ENCODE peak calls at places on chromosome 5, in nine cellular contexts. E is coronary artery, I is lower lobe of right lung, W is WERI-Rb-1, Z is HepG2, F is astrocyte, X is adrenal gland, S is caudate nucleus, D is foreskin keratinocyte. T is an unnamed sample.

GRCh38 chr5:90484540-90484939 is 9.9 kb downstream of the POLR3G start:
- DNase-seq in E (no peak), I (no peak), W (no peak), Z (no peak), F (no peak), X (no peak), S (no peak), D (no peak), T (no peak)

GRCh38 chr5:57317341-57317740 is 143.5 kb downstream of the GPBP1 start:
- DNase-seq in E (no peak), I (no peak), W (no peak), Z (no peak), F (peak), X (no peak), S (no peak), D (no peak), T (no peak)

GRCh38 chr5:67152400-67152799 is 44.2 kb downstream of the CD180 start:
- DNase-seq in E (no peak), I (no peak), W (no peak), Z (no peak), F (no peak), X (no peak), S (no peak), D (no peak), T (no peak)

GRCh38 chr5:127011151-127011550 is 19.2 kb downstream of the MARCHF3 start:
- DNase-seq in E (no peak), I (no peak), W (no peak), Z (no peak), F (peak), X (peak), S (no peak), D (peak), T (no peak)

GRCh38 chr5:180670586-180671359 is 21.4 kb upstream of the FLT4 start:
- DNase-seq in E (no peak), I (no peak), W (peak), Z (peak), F (peak), X (peak), S (peak), D (peak), T (peak)

GRCh38 chr5:101260857-101261256 is 357.8 kb upstream of the ST8SIA4 start:
- DNase-seq in E (no peak), I (no peak), W (no peak), Z (no peak), F (no peak), X (no peak), S (no peak), D (no peak), T (no peak)

GRCh38 chr5:167716376-167716775 is 575.1 kb upstream of the WWC1 start:
- DNase-seq in E (no peak), I (no peak), W (no peak), Z (no peak), F (peak), X (no peak), S (no peak), D (no peak), T (no peak)

GRCh38 chr5:159183247-159183646 is 26.1 kb downstream of the RNF145 start:
- DNase-seq in E (no peak), I (no peak), W (no peak), Z (no peak), F (no peak), X (no peak), S (no peak), D (no peak), T (no peak)

GRCh38 chr5:78594946-78595921 is 53.3 kb downstream of the LHFPL2 start:
- DNase-seq in E (no peak), I (no peak), W (no peak), Z (peak), F (peak), X (peak), S (no peak), D (peak), T (no peak)

GRCh38 chr5:160133071-160133917 is 14.0 kb upstream of the PWWP2A start:
- DNase-seq in E (peak), I (peak), W (no peak), Z (no peak), F (peak), X (peak), S (peak), D (no peak), T (no peak)

GRCh38 chr5:24226492-24226891 is 418.3 kb downstream of the CDH10 start:
- DNase-seq in E (no peak), I (no peak), W (no peak), Z (no peak), F (peak), X (no peak), S (no peak), D (no peak), T (no peak)

GRCh38 chr5:137487600-137487999 is 11.5 kb downstream of the SPOCK1 start:
- DNase-seq in E (no peak), I (no peak), W (no peak), Z (no peak), F (peak), X (no peak), S (no peak), D (no peak), T (no peak)

GRCh38 chr5:120599576-120599975 is 135.5 kb downstream of the PRR16 start:
- DNase-seq in E (no peak), I (no peak), W (no peak), Z (no peak), F (peak), X (peak), S (no peak), D (peak), T (no peak)

GRCh38 chr5:148290271-148291195 is 21.7 kb upstream of the SPINK7 start:
- DNase-seq in E (no peak), I (no peak), W (no peak), Z (peak), F (no peak), X (no peak), S (no peak), D (peak), T (peak)

GRCh38 chr5:53416144-53416730 is 64.2 kb upstream of the FST start:
- DNase-seq in E (no peak), I (no peak), W (no peak), Z (no peak), F (no peak), X (no peak), S (no peak), D (no peak), T (no peak)

GRCh38 chr5:61330341-61330878 is 1.6 kb upstream of the ZSWIM6 start:
- DNase-seq in E (peak), I (peak), W (peak), Z (peak), F (peak), X (peak), S (peak), D (peak), T (no peak)

GRCh38 chr5:15001512-15001911 is 129.9 kb upstream of the ANKH start:
- DNase-seq in E (no peak), I (no peak), W (no peak), Z (no peak), F (no peak), X (no peak), S (no peak), D (no peak), T (no peak)

GRCh38 chr5:15002183-15002582 is 130.6 kb upstream of the ANKH start:
- DNase-seq in E (no peak), I (no peak), W (no peak), Z (no peak), F (no peak), X (no peak), S (no peak), D (no peak), T (no peak)

GRCh38 chr5:15002791-15003190 is 131.2 kb upstream of the ANKH start:
- DNase-seq in E (no peak), I (no peak), W (no peak), Z (no peak), F (no peak), X (no peak), S (no peak), D (no peak), T (no peak)

GRCh38 chr5:15003511-15003920 is 131.9 kb upstream of the ANKH start:
- DNase-seq in E (no peak), I (no peak), W (peak), Z (peak), F (peak), X (peak), S (peak), D (peak), T (peak)

DNA sequence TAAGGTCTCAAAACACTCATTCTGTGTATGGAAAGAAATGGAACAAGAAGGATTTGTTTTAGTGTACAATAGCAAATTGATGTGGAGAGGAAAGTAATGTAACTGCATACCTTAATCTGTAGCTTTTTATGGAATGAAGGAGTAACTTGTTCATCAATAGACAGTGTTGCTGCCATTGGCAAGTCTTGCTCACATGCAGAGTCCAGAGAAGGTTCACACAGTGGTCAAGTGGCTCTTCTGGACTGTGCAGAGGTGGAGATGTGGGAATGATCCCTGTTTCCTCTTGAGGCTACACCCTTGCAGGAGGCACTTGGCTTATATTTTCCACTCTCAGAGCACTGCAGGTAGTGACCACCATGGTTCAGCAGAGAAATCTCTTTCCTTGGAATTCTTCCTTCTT is 132.9 kb upstream of the ANKH start:
- DNase-seq in E (no peak), I (no peak), W (no peak), Z (no peak), F (peak), X (no peak), S (no peak), D (no peak), T (no peak)
- H3K27ac ChIP-seq in E (no peak), I (no peak), W (no peak), Z (no peak), F (no peak), X (no peak), S (no peak), D (no peak), T (no peak)

GRCh38 chr5:138610468-138611294 is 35.5 kb upstream of the HSPA9 start:
- DNase-seq in E (no peak), I (no peak), W (peak), Z (no peak), F (no peak), X (no peak), S (peak), D (no peak), T (no peak)
- H3K27ac ChIP-seq in E (no peak), I (no peak), W (peak), Z (no peak), F (no peak), X (no peak), S (peak), D (no peak), T (no peak)

DNA sequence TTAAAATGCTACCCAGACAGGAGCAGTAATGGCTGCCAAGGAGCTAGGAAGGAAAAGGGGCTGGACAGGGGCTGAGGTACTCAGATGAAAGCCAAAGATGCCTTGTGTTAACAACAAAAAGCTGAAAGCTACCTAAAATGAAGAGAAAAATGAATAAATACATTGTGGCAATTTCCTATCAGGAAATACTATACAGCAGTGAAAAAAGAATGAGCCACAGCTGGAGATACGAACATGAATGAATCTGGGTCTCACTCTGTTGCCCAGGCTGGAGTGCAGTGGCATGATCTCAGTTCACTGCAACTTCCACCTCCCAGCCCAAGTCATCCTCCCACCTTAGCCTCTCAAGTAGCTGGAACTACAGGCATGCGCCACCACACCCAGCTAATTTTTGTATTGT is 6.3 kb downstream of the TNIP1 start:
- DNase-seq in E (no peak), I (no peak), W (no peak), Z (no peak), F (no peak), X (no peak), S (no peak), D (no peak), T (no peak)
- H3K27ac ChIP-seq in E (no peak), I (no peak), W (no peak), Z (no peak), F (no peak), X (no peak), S (no peak), D (peak), T (no peak)

DNA sequence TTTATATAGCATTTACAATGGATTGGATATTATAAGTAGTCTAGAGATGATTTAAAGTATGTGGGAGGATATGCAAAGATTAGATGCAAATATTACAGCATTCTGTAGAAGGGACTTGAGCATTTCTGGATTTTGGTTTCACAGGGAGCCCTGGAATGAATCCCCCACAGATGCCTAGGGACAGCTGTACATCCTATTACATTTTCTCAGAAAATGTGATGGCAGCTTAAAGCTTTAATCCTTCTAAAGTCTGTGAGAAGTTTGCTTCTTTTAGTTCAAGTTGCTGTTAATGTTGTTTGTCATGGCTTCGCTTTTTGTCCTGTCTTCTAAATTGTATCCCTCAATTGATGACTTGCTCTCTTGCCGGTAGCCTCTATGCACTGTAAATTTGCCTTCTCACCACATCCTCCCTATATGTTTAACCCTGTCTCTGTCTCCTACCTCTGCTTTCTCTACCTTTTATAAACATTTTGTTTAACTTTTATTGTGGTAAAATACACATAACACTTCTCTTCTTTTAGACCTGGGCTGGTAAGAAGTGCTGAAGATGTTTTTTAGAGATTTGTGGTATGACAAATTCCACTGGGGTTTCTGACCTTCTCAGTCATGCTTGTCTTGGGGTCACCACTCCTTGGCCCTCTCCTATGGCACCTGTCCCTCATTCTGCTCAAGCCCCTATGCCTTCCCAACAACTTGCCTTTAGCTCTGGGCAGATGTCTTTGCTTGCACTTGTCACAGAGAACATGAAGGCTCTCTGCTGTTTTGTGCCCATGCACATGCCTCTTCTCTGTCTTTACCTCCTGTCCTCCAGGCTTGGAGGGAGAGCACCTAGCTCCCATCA is 37.9 kb downstream of the LNPEP start:
- DNase-seq in E (no peak), I (no peak), W (no peak), Z (no peak), F (no peak), X (no peak), S (no peak), D (no peak), T (peak)
- H3K27ac ChIP-seq in E (no peak), I (no peak), W (no peak), Z (no peak), F (no peak), X (no peak), S (no peak), D (no peak), T (no peak)

GRCh38 chr5:55880453-55880852 is 29.3 kb downstream of the IL31RA start:
- DNase-seq in E (no peak), I (no peak), W (no peak), Z (no peak), F (no peak), X (no peak), S (no peak), D (no peak), T (no peak)

GRCh38 chr5:55888205-55888604 is 37.0 kb downstream of the IL31RA start:
- DNase-seq in E (no peak), I (no peak), W (no peak), Z (no peak), F (no peak), X (no peak), S (no peak), D (no peak), T (no peak)

GRCh38 chr5:55885359-55885758 is 34.2 kb downstream of the IL31RA start:
- DNase-seq in E (no peak), I (no peak), W (no peak), Z (no peak), F (no peak), X (no peak), S (no peak), D (no peak), T (no peak)
- H3K27ac ChIP-seq in E (no peak), I (no peak), W (no peak), Z (no peak), F (no peak), X (no peak), S (no peak), D (no peak), T (no peak)